ENCODE peak calls at places on chromosomes 11 and 22, in six cellular contexts. N is heart right ventricle, M is HCT116, U is upper lobe of right lung, L is esophagus squamous epithelium, O is aorta. P is an unnamed sample. For H3K36me3 and H3K27me3, the result is how much of the 10 kb centered on the place peaks cover.

GRCh38 chr22:46525681-46526483 is 11.5 kb downstream of the CELSR1 start:
- DNase-seq in N (no peak), M (no peak), U (no peak), L (no peak), O (no peak), P (peak)

GRCh38 chr22:45968003-45968650 is 8.8 kb downstream of the WNT7B start:
- DNase-seq in N (no peak), M (no peak), U (no peak), L (no peak), O (no peak), P (no peak)

GRCh38 chr11:34182425-34182824 is 77.0 kb downstream of the NAT10 start:
- DNase-seq in N (no peak), M (no peak), U (no peak), L (no peak), O (no peak), P (no peak)

GRCh38 chr11:66743271-66743968 is 14.4 kb upstream of the SPTBN2 start:
- DNase-seq in N (no peak), M (no peak), U (peak), L (no peak), O (no peak), P (peak)

GRCh38 chr11:77471520-77472234 is 2.2 kb downstream of the PAK1 start:
- DNase-seq in N (no peak), M (no peak), U (no peak), L (no peak), O (no peak), P (no peak)

GRCh38 chr11:123707606-123708205 is 33.8 kb downstream of the ZNF202 start:
- DNase-seq in N (no peak), M (peak), U (no peak), L (no peak), O (no peak), P (no peak)

GRCh38 chr11:10298342-10298741 is 4.3 kb upstream of the SBF2 start:
- DNase-seq in N (no peak), M (no peak), U (no peak), L (no peak), O (no peak), P (no peak)

GRCh38 chr22:24994070-24994763 is 41.7 kb downstream of the KIAA1671 start:
- DNase-seq in N (no peak), M (peak), U (no peak), L (no peak), O (no peak), P (no peak)

GRCh38 chr22:44192098-44192810 is 11.5 kb downstream of the PARVG start:
- DNase-seq in N (no peak), M (peak), U (no peak), L (no peak), O (no peak), P (peak)

GRCh38 chr11:68460741-68461283 is at the start of gene PPP6R3:
- DNase-seq in N (no peak), M (no peak), U (no peak), L (no peak), O (no peak), P (no peak)

GRCh38 chr22:33126881-33127280 is 68.7 kb upstream of the SYN3 start:
- DNase-seq in N (no peak), M (no peak), U (no peak), L (no peak), O (no peak), P (no peak)

GRCh38 chr11:60281482-60281881 is 1.0 kb downstream of the MS4A4A start:
- DNase-seq in N (no peak), M (no peak), U (no peak), L (no peak), O (no peak), P (no peak)

GRCh38 chr22:44918925-44919392 is 90.8 kb downstream of the PHF21B start:
- DNase-seq in N (no peak), M (no peak), U (no peak), L (no peak), O (peak), P (peak)

GRCh38 chr11:844693-845644 is 2.3 kb downstream of the TSPAN4 start:
- DNase-seq in N (peak), M (no peak), U (peak), L (no peak), O (peak), P (peak)

GRCh38 chr11:73171762-73172161 is 29.6 kb upstream of the FCHSD2 start:
- DNase-seq in N (no peak), M (no peak), U (no peak), L (no peak), O (no peak), P (no peak)

GRCh38 chr11:10397226-10397987 is 57.7 kb upstream of the AMPD3 start:
- DNase-seq in N (no peak), M (no peak), U (no peak), L (no peak), O (no peak), P (no peak)

GRCh38 chr22:46355369-46355995 is 20.0 kb downstream of the TRMU start:
- DNase-seq in N (peak), M (no peak), U (peak), L (no peak), O (peak), P (peak)

GRCh38 chr11:46363455-46363920 is 16.2 kb downstream of the DGKZ start:
- DNase-seq in N (peak), M (peak), U (no peak), L (no peak), O (no peak), P (no peak)

GRCh38 chr11:20488352-20488751 is 100.8 kb downstream of the PRMT3 start:
- DNase-seq in N (no peak), M (no peak), U (no peak), L (no peak), O (no peak), P (no peak)

GRCh38 chr22:30208631-30209603 is 37.6 kb downstream of the LIF start:
- DNase-seq in N (peak), M (no peak), U (no peak), L (no peak), O (peak), P (no peak)

GRCh38 chr11:118672865-118673264 is 6.6 kb downstream of the TREH start:
- DNase-seq in N (no peak), M (no peak), U (no peak), L (no peak), O (no peak), P (no peak)

GRCh38 chr22:28856095-28856455 is 27.3 kb upstream of the ZNRF3 start:
- DNase-seq in N (no peak), M (no peak), U (no peak), L (no peak), O (no peak), P (no peak)

GRCh38 chr22:28855355-28856094 is 27.8 kb upstream of the ZNRF3 start:
- DNase-seq in N (no peak), M (peak), U (no peak), L (no peak), O (no peak), P (no peak)

GRCh38 chr22:28857288-28857687 is 26.1 kb upstream of the ZNRF3 start:
- DNase-seq in N (no peak), M (no peak), U (no peak), L (no peak), O (no peak), P (no peak)
- H3K36me3 ChIP-seq in N (under half), M (under half), U (under half), L (under half), O (under half), P (under half)

DNA sequence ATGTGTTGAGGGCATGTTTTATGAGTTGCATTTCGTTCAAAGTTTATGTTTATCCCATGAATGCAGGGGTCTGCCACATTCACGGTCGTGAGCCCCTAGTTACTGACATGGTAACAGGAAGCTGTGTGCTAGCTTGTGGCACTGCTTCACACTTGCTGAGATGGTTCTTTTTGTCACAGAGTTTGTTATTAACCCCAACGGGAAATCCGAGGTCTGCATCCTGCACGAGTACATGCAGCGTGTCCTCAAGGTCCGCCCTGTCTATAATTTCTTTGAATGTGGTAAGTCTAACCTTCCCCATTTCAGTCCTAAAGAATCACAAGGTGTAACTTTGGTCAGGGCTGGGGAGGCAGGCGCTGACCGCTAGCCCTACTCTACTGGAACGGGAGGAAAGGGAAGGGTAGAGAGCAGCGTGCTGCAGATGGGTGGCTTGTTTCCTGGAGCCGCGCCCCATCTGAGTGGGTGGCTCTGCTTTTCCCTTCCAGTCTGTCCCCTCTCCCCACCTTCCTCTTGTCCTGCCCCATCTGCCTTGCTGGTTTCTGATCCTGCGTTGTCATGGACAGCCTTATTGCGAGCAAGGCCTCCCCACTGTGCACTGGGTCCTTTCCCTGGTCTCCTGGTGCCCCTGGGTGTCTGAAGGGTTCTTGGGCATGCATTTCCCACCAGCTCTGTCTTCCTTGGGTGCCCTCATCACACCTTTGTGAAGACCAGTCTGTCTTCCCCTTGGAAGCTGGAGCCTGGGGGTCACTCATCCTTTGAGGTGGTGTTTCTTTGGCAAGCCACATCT is 11.8 kb downstream of the DGCR8 start:
- DNase-seq in N (no peak), M (no peak), U (no peak), L (no peak), O (peak), P (peak)
- H3K27me3 ChIP-seq in N (under half), M (under half), U (under half), L (under half), O (under half), P (under half)

GRCh38 chr11:61556621-61557020 is 24.3 kb downstream of the SYT7 start:
- DNase-seq in N (no peak), M (no peak), U (no peak), L (no peak), O (no peak), P (no peak)

GRCh38 chr11:61554172-61554988 is 26.5 kb downstream of the SYT7 start:
- DNase-seq in N (no peak), M (no peak), U (no peak), L (no peak), O (no peak), P (no peak)

GRCh38 chr11:61553373-61554171 is 27.3 kb downstream of the SYT7 start:
- DNase-seq in N (no peak), M (no peak), U (no peak), L (no peak), O (no peak), P (no peak)

GRCh38 chr11:61555051-61555969 is 25.6 kb downstream of the SYT7 start:
- DNase-seq in N (no peak), M (no peak), U (no peak), L (no peak), O (no peak), P (no peak)

DNA sequence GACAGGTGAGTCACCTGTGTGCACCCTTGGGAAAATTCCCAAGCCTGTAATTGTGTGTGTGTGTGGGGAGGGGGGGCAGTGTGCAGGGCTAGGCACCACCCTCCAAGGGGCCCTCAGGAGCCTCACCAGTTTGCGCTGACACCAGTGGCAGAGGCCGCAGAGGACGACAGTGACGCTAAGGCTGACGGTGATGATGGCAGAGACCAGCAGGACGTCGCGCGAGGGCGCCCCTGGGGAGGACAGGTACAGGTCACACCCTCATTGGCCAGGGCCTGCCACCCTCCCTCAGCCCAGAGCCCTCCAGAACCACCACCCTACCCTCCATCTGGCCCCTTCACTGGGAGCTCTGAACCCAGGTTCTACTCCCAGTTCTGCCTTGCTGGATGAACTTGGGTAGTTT is 24.9 kb downstream of the SYT7 start:
- DNase-seq in N (no peak), M (no peak), U (no peak), L (no peak), O (no peak), P (no peak)
- H3K4me3 ChIP-seq in N (no peak), M (no peak), U (no peak), L (no peak), O (no peak), P (no peak)

GRCh38 chr11:33133761-33134160 is 27.5 kb downstream of the CSTF3 start:
- DNase-seq in N (no peak), M (no peak), U (no peak), L (no peak), O (no peak), P (no peak)
- H3K36me3 ChIP-seq in N (under half), M (under half), U (under half), L (under half), O (under half), P (under half)

DNA sequence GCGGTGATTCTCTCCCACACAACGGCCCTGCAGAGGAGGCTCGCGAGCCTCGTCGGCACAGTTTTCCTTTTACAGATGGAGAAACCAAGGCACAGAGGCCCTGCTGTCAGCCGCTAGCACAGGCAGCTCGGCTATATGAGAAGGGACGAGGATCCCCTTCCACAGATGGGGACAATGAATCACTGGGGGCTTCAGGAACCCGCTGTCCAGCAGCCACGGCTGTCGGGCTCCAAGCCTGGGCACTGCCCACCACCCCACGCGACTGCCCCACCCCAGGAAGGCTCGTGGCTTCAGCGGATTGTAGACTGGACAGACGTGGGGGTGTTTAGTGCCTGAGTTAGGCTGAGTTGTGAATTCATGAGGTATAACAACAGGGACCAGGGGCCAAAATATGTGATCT is 17.2 kb upstream of the FGF3 start:
- DNase-seq in N (no peak), M (no peak), U (peak), L (no peak), O (no peak), P (no peak)
- H3K27me3 ChIP-seq in N (half or more), M (under half), U (under half), L (under half), O (under half), P (half or more)

DNA sequence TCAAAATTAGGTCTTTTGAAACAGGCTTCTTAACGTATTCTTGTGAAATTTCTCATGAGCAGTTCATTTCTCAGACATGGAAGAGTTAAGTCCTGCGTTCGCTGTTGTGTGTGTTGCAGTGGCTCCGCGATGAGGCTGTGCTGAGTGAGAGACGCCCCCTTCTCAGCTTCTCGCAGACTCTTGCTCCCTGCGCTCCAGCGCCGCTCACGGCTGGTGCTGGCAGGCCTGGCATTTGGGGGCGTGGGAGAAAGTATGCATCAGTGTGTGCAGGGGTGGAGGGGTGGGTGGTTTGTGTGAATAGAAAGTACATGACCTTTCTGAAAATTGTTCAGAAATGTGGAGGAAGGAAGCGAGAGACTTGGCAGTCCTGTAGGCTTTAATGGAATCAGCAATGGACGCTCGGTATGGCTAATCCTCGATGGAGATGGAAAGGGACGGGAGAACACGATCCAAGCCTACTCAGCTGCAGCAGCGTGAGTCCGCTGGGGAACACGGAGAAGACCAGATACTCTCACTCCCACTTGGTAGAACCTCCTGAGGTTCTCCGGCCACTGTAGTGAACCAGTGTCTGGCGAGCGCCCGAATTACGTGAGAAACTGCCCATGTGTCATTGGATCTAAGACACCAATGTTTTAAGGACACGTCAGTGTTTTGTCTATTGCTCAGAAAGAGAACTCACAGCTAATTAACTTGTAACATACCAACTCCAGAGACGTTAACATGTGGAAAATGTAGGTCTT is 5.9 kb downstream of the TAB1 start:
- DNase-seq in N (no peak), M (no peak), U (no peak), L (no peak), O (peak), P (no peak)
- H3K4me3 ChIP-seq in N (peak), M (no peak), U (no peak), L (no peak), O (no peak), P (no peak)

P was measured in lower lobe of right lung.